ENCODE peak calls at places on chromosomes 4 and X, in four cellular contexts. V is WERI-Rb-1, A is HL-60, H is uterus. K is an unnamed sample.

GRCh38 chr4:133775881-133776280 is 425.7 kb downstream of the PABPC4L start:
- DNase-seq in V (no peak), A (no peak), H (no peak), K (no peak)

GRCh38 chr4:101282076-101282844 is 65.1 kb downstream of the PPP3CA start:
- DNase-seq in V (no peak), A (peak; percentile 56), H (no peak), K (no peak)

GRCh38 chr4:52192697-52193096 is 141.6 kb downstream of the SPATA18 start:
- DNase-seq in V (no peak), A (no peak), H (no peak), K (no peak)

GRCh38 chr4:22240814-22241213 is 275.1 kb downstream of the ADGRA3 start:
- DNase-seq in V (no peak), A (no peak), H (no peak), K (no peak)

GRCh38 chrX:136577562-136577961 is 45.5 kb downstream of the VGLL1 start:
- DNase-seq in V (peak; percentile 43), A (peak; percentile 42), H (peak; percentile 63), K (peak; percentile 61)

GRCh38 chrX:5681159-5681558 is 547.5 kb downstream of the NLGN4X start:
- DNase-seq in V (no peak), A (peak; percentile 10), H (no peak), K (no peak)

GRCh38 chr4:142449771-142450373 is 396.2 kb downstream of the INPP4B start:
- DNase-seq in V (no peak), A (no peak), H (no peak), K (no peak)

GRCh38 chr4:169102011-169102410 is 92.0 kb upstream of the CBR4 start:
- DNase-seq in V (peak; percentile 37), A (no peak), H (no peak), K (no peak)

GRCh38 chrX:51148848-51149247 is 183.8 kb upstream of the NUDT10 start:
- DNase-seq in V (no peak), A (no peak), H (no peak), K (no peak)

GRCh38 chr4:13985824-13986223 is 358.3 kb upstream of the BOD1L1 start:
- DNase-seq in V (no peak), A (no peak), H (no peak), K (no peak)

GRCh38 chrX:105981772-105982485 is 56.6 kb downstream of the SERPINA7 start:
- DNase-seq in V (no peak), A (no peak), H (no peak), K (no peak)

GRCh38 chrX:101206471-101206870 is 13.1 kb upstream of the DRP2 start:
- DNase-seq in V (no peak), A (no peak), H (no peak), K (no peak)

GRCh38 chrX:66504481-66504880 is 134.4 kb downstream of the EDA2R start:
- DNase-seq in V (no peak), A (no peak), H (no peak), K (no peak)

GRCh38 chr4:125891597-125892258 is 577.0 kb downstream of the FAT4 start:
- DNase-seq in V (no peak), A (no peak), H (no peak), K (no peak)

GRCh38 chrX:13836575-13836974 is 19.7 kb upstream of the GPM6B start:
- DNase-seq in V (no peak), A (no peak), H (no peak), K (no peak)

GRCh38 chr4:41878170-41878941 is 56.9 kb upstream of the TMEM33 start:
- DNase-seq in V (no peak), A (no peak), H (no peak), K (no peak)

GRCh38 chr4:38663021-38663800 is 788 bp upstream of the KLF3 start:
- DNase-seq in V (no peak), A (peak; percentile 14), H (no peak), K (no peak)

GRCh38 chr4:11632488-11632887 is 203.8 kb upstream of the HS3ST1 start:
- DNase-seq in V (no peak), A (no peak), H (no peak), K (no peak)

GRCh38 chr4:55722132-55722531 is 86.0 kb upstream of the NMU start:
- DNase-seq in V (no peak), A (no peak), H (no peak), K (no peak)

GRCh38 chrX:85084770-85085393 is 81.2 kb downstream of the APOOL start:
- DNase-seq in V (no peak), A (peak; percentile 15), H (no peak), K (no peak)

GRCh38 chrX:136761410-136761809 is 19.3 kb downstream of the ARHGEF6 start:
- DNase-seq in V (no peak), A (no peak), H (no peak), K (no peak)

GRCh38 chrX:261167-261857 is 19.9 kb upstream of the PLCXD1 start:
- DNase-seq in V (peak; percentile 85), A (no peak), H (no peak), K (peak; percentile 58)

GRCh38 chr4:3122081-3122563 is 47.6 kb downstream of the HTT start:
- DNase-seq in V (no peak), A (no peak), H (no peak), K (no peak)

GRCh38 chr4:119099227-119099910 is 36.3 kb upstream of the MYOZ2 start:
- DNase-seq in V (no peak), A (no peak), H (no peak), K (no peak)

GRCh38 chr4:23323436-23323835 is 566.4 kb downstream of the PPARGC1A start:
- DNase-seq in V (no peak), A (no peak), H (no peak), K (no peak)

GRCh38 chr4:60201052-60201673 is 999.0 kb upstream of the ADGRL3 start:
- DNase-seq in V (peak; percentile 47), A (peak; percentile 27), H (no peak), K (no peak)

GRCh38 chr4:138003248-138003647 is 238.9 kb downstream of the SLC7A11 start:
- DNase-seq in V (no peak), A (no peak), H (no peak), K (no peak)

GRCh38 chrX:131235768-131236167 is 53.3 kb downstream of the IGSF1 start:
- DNase-seq in V (no peak), A (no peak), H (no peak), K (no peak)

GRCh38 chrX:80354966-80355465 is 65.2 kb upstream of the TENT5D start:
- DNase-seq in V (no peak), A (no peak), H (no peak), K (no peak)

GRCh38 chr4:139951051-139951450 is 202.9 kb downstream of the MAML3 start:
- DNase-seq in V (no peak), A (no peak), H (no peak), K (no peak)

GRCh38 chr4:26204911-26205368 is 115.9 kb upstream of the RBPJ start:
- DNase-seq in V (no peak), A (no peak), H (peak; percentile 63), K (no peak)

DNA sequence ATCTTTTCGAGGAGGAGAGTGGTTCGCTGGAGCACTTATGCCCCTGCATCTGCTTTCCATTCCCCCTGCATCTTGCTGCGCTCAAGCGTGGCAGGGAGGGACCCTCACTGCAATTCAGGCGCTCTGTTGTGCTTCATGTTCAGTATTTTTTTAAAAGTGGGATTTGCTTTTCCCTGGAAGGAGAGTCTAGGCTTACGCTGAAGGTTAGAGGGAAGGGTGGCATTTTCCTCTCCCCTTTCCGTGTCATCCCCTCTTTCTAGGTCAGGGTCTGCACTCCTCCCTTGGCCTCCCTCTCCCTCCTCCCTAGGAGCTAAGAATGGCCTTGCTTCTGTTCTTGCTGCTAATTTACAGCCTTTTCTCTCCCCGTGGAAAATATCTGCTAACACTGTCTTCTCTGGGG is 202.1 kb upstream of the LEF1 start:
- DNase-seq in V (no peak), A (no peak), H (no peak), K (no peak)
- H3K27me3 ChIP-seq in V (peaks cover 15% of the 10 kb centered on the region), A (no peaks in the 10 kb centered on the region), H (no peaks in the 10 kb centered on the region), K (no peaks in the 10 kb centered on the region)

GRCh38 chrX:12440245-12440644 is 302.0 kb downstream of the FRMPD4 start:
- DNase-seq in V (no peak), A (no peak), H (no peak), K (no peak)
- H3K27me3 ChIP-seq in V (peaks cover 53% of the 10 kb centered on the region), A (peaks cover 2% of the 10 kb centered on the region), H (no peaks in the 10 kb centered on the region), K (no peaks in the 10 kb centered on the region)

DNA sequence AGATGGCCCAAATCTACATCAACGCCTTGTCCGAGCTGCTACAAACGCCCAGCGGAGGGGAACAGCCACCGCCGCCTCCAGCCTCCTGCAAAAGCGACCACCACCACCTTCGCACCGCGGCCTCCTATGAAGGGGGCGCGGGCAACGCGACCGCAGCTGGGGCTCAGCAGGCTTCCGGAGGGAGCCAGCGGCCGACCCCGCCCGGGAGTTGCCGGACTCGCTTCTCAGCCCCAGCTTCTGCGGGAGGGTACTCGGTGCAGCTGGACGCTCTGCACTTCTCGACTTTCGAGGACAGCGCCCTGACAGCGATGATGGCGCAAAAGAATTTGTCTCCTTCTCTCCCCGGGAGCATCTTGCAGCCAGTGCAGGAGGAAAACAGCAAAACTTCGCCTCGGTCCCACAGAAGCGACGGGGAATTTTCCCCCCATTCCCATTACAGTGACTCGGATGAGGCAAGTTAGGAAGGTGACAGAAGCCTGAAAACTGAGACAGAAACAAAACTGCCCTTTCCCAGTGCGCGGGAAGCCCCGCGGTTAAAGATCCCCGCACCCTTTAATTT is 1.1 kb downstream of the ATOH1 start:
- DNase-seq in V (no peak), A (no peak), H (no peak), K (no peak)
- H3K27me3 ChIP-seq in V (peaks cover 71% of the 10 kb centered on the region), A (peaks cover 57% of the 10 kb centered on the region), H (no peaks in the 10 kb centered on the region), K (peaks cover 30% of the 10 kb centered on the region)

GRCh38 chr4:6410664-6411063 is 61.8 kb downstream of the PPP2R2C start:
- DNase-seq in V (no peak), A (no peak), H (no peak), K (no peak)
- H3K27me3 ChIP-seq in V (no peaks in the 10 kb centered on the region), A (no peaks in the 10 kb centered on the region), H (no peaks in the 10 kb centered on the region), K (no peaks in the 10 kb centered on the region)